ENCODE peak calls at places on chromosomes 16 and 17, in ten cellular contexts. One of them, this sample, is unnamed.

GRCh38 chr17:75113798-75114551 is 4.2 kb downstream of the ARMC7 start:
- DNase-seq in stimulated activated CD4-positive, alpha-beta T cell treated with anti-CD3 and anti-CD28 coated beads, Interleukin-2, amount 100 ng/mL, for 48 hours: peak
- DNase-seq in effector memory CD4-positive, alpha-beta T cell: peak
- DNase-seq in SW480: peak
- DNase-seq in AG04449: peak
- DNase-seq in prostate gland: peak
- DNase-seq in GM10248: peak
- DNase-seq in EL: peak
- DNase-seq in mammary epithelial cell: peak
- DNase-seq in stimulated activated CD8-positive, alpha-beta memory T cell treated with anti-CD3 and anti-CD28 coated beads, Interleukin-4, amount 100 ng/mL, for 4 hours: peak
- DNase-seq in this sample: peak

GRCh38 chr17:65678534-65678933 is 117.1 kb upstream of the AXIN2 start:
- DNase-seq in stimulated activated CD4-positive, alpha-beta T cell treated with anti-CD3 and anti-CD28 coated beads, Interleukin-2, amount 100 ng/mL, for 48 hours: no peak
- DNase-seq in effector memory CD4-positive, alpha-beta T cell: no peak
- DNase-seq in SW480: no peak
- DNase-seq in AG04449: no peak
- DNase-seq in prostate gland: no peak
- DNase-seq in GM10248: no peak
- DNase-seq in EL: peak
- DNase-seq in mammary epithelial cell: no peak
- DNase-seq in stimulated activated CD8-positive, alpha-beta memory T cell treated with anti-CD3 and anti-CD28 coated beads, Interleukin-4, amount 100 ng/mL, for 4 hours: no peak
- DNase-seq in this sample: no peak

GRCh38 chr16:89350701-89351380 is 133.3 kb downstream of the ZNF778 start:
- DNase-seq in stimulated activated CD4-positive, alpha-beta T cell treated with anti-CD3 and anti-CD28 coated beads, Interleukin-2, amount 100 ng/mL, for 48 hours: peak
- DNase-seq in effector memory CD4-positive, alpha-beta T cell: no peak
- DNase-seq in SW480: peak
- DNase-seq in AG04449: no peak
- DNase-seq in prostate gland: no peak
- DNase-seq in GM10248: no peak
- DNase-seq in EL: no peak
- DNase-seq in mammary epithelial cell: peak
- DNase-seq in stimulated activated CD8-positive, alpha-beta memory T cell treated with anti-CD3 and anti-CD28 coated beads, Interleukin-4, amount 100 ng/mL, for 4 hours: no peak
- DNase-seq in this sample: no peak

GRCh38 chr16:47613251-47613650 is 152.1 kb downstream of the PHKB start:
- DNase-seq in stimulated activated CD4-positive, alpha-beta T cell treated with anti-CD3 and anti-CD28 coated beads, Interleukin-2, amount 100 ng/mL, for 48 hours: no peak
- DNase-seq in effector memory CD4-positive, alpha-beta T cell: no peak
- DNase-seq in SW480: no peak
- DNase-seq in AG04449: no peak
- DNase-seq in prostate gland: no peak
- DNase-seq in GM10248: no peak
- DNase-seq in EL: no peak
- DNase-seq in mammary epithelial cell: peak
- DNase-seq in stimulated activated CD8-positive, alpha-beta memory T cell treated with anti-CD3 and anti-CD28 coated beads, Interleukin-4, amount 100 ng/mL, for 4 hours: no peak
- DNase-seq in this sample: no peak

GRCh38 chr16:70747703-70748631 is 53.0 kb downstream of the VAC14 start:
- DNase-seq in stimulated activated CD4-positive, alpha-beta T cell treated with anti-CD3 and anti-CD28 coated beads, Interleukin-2, amount 100 ng/mL, for 48 hours: no peak
- DNase-seq in effector memory CD4-positive, alpha-beta T cell: no peak
- DNase-seq in SW480: peak
- DNase-seq in AG04449: no peak
- DNase-seq in prostate gland: no peak
- DNase-seq in GM10248: no peak
- DNase-seq in EL: no peak
- DNase-seq in mammary epithelial cell: no peak
- DNase-seq in stimulated activated CD8-positive, alpha-beta memory T cell treated with anti-CD3 and anti-CD28 coated beads, Interleukin-4, amount 100 ng/mL, for 4 hours: no peak
- DNase-seq in this sample: no peak

GRCh38 chr16:27771201-27771910 is 221.4 kb downstream of the KATNIP start:
- DNase-seq in stimulated activated CD4-positive, alpha-beta T cell treated with anti-CD3 and anti-CD28 coated beads, Interleukin-2, amount 100 ng/mL, for 48 hours: no peak
- DNase-seq in effector memory CD4-positive, alpha-beta T cell: no peak
- DNase-seq in SW480: no peak
- DNase-seq in AG04449: no peak
- DNase-seq in prostate gland: no peak
- DNase-seq in GM10248: no peak
- DNase-seq in EL: no peak
- DNase-seq in mammary epithelial cell: no peak
- DNase-seq in stimulated activated CD8-positive, alpha-beta memory T cell treated with anti-CD3 and anti-CD28 coated beads, Interleukin-4, amount 100 ng/mL, for 4 hours: no peak
- DNase-seq in this sample: no peak

GRCh38 chr17:43800736-43801135 is 20.5 kb downstream of the CFAP97D1 start:
- DNase-seq in stimulated activated CD4-positive, alpha-beta T cell treated with anti-CD3 and anti-CD28 coated beads, Interleukin-2, amount 100 ng/mL, for 48 hours: no peak
- DNase-seq in effector memory CD4-positive, alpha-beta T cell: no peak
- DNase-seq in SW480: no peak
- DNase-seq in AG04449: no peak
- DNase-seq in prostate gland: no peak
- DNase-seq in GM10248: no peak
- DNase-seq in EL: no peak
- DNase-seq in mammary epithelial cell: no peak
- DNase-seq in stimulated activated CD8-positive, alpha-beta memory T cell treated with anti-CD3 and anti-CD28 coated beads, Interleukin-4, amount 100 ng/mL, for 4 hours: no peak
- DNase-seq in this sample: no peak

GRCh38 chr16:1774456-1774795 is 1.5 kb upstream of the MRPS34 start:
- DNase-seq in stimulated activated CD4-positive, alpha-beta T cell treated with anti-CD3 and anti-CD28 coated beads, Interleukin-2, amount 100 ng/mL, for 48 hours: no peak
- DNase-seq in effector memory CD4-positive, alpha-beta T cell: no peak
- DNase-seq in SW480: no peak
- DNase-seq in AG04449: no peak
- DNase-seq in prostate gland: no peak
- DNase-seq in GM10248: no peak
- DNase-seq in EL: no peak
- DNase-seq in mammary epithelial cell: no peak
- DNase-seq in stimulated activated CD8-positive, alpha-beta memory T cell treated with anti-CD3 and anti-CD28 coated beads, Interleukin-4, amount 100 ng/mL, for 4 hours: no peak
- DNase-seq in this sample: no peak

GRCh38 chr16:4655801-4656200 is 31.2 kb downstream of the MGRN1 start:
- DNase-seq in stimulated activated CD4-positive, alpha-beta T cell treated with anti-CD3 and anti-CD28 coated beads, Interleukin-2, amount 100 ng/mL, for 48 hours: no peak
- DNase-seq in effector memory CD4-positive, alpha-beta T cell: no peak
- DNase-seq in SW480: no peak
- DNase-seq in AG04449: no peak
- DNase-seq in prostate gland: no peak
- DNase-seq in GM10248: no peak
- DNase-seq in EL: no peak
- DNase-seq in mammary epithelial cell: no peak
- DNase-seq in stimulated activated CD8-positive, alpha-beta memory T cell treated with anti-CD3 and anti-CD28 coated beads, Interleukin-4, amount 100 ng/mL, for 4 hours: no peak
- DNase-seq in this sample: no peak

GRCh38 chr17:46013502-46014165 is 14.6 kb downstream of the STH start:
- DNase-seq in stimulated activated CD4-positive, alpha-beta T cell treated with anti-CD3 and anti-CD28 coated beads, Interleukin-2, amount 100 ng/mL, for 48 hours: no peak
- DNase-seq in effector memory CD4-positive, alpha-beta T cell: no peak
- DNase-seq in SW480: no peak
- DNase-seq in AG04449: peak
- DNase-seq in prostate gland: no peak
- DNase-seq in GM10248: no peak
- DNase-seq in EL: peak
- DNase-seq in mammary epithelial cell: peak
- DNase-seq in stimulated activated CD8-positive, alpha-beta memory T cell treated with anti-CD3 and anti-CD28 coated beads, Interleukin-4, amount 100 ng/mL, for 4 hours: no peak
- DNase-seq in this sample: no peak

GRCh38 chr17:44754276-44754675 is 4.5 kb upstream of the ADAM11 start:
- DNase-seq in stimulated activated CD4-positive, alpha-beta T cell treated with anti-CD3 and anti-CD28 coated beads, Interleukin-2, amount 100 ng/mL, for 48 hours: no peak
- DNase-seq in effector memory CD4-positive, alpha-beta T cell: no peak
- DNase-seq in SW480: no peak
- DNase-seq in AG04449: no peak
- DNase-seq in prostate gland: no peak
- DNase-seq in GM10248: no peak
- DNase-seq in EL: no peak
- DNase-seq in mammary epithelial cell: no peak
- DNase-seq in stimulated activated CD8-positive, alpha-beta memory T cell treated with anti-CD3 and anti-CD28 coated beads, Interleukin-4, amount 100 ng/mL, for 4 hours: no peak
- DNase-seq in this sample: no peak

GRCh38 chr17:58969156-58969555 is 137.5 kb downstream of the TRIM37 start:
- DNase-seq in stimulated activated CD4-positive, alpha-beta T cell treated with anti-CD3 and anti-CD28 coated beads, Interleukin-2, amount 100 ng/mL, for 48 hours: no peak
- DNase-seq in effector memory CD4-positive, alpha-beta T cell: no peak
- DNase-seq in SW480: peak
- DNase-seq in AG04449: no peak
- DNase-seq in prostate gland: no peak
- DNase-seq in GM10248: no peak
- DNase-seq in EL: no peak
- DNase-seq in mammary epithelial cell: no peak
- DNase-seq in stimulated activated CD8-positive, alpha-beta memory T cell treated with anti-CD3 and anti-CD28 coated beads, Interleukin-4, amount 100 ng/mL, for 4 hours: no peak
- DNase-seq in this sample: peak

GRCh38 chr16:83995756-83996155 is 27.7 kb downstream of the NECAB2 start:
- DNase-seq in stimulated activated CD4-positive, alpha-beta T cell treated with anti-CD3 and anti-CD28 coated beads, Interleukin-2, amount 100 ng/mL, for 48 hours: no peak
- DNase-seq in effector memory CD4-positive, alpha-beta T cell: no peak
- DNase-seq in SW480: no peak
- DNase-seq in AG04449: no peak
- DNase-seq in prostate gland: peak
- DNase-seq in GM10248: peak
- DNase-seq in EL: no peak
- DNase-seq in mammary epithelial cell: peak
- DNase-seq in stimulated activated CD8-positive, alpha-beta memory T cell treated with anti-CD3 and anti-CD28 coated beads, Interleukin-4, amount 100 ng/mL, for 4 hours: no peak
- DNase-seq in this sample: peak

GRCh38 chr17:80743181-80743771 is 198.6 kb downstream of the RPTOR start:
- DNase-seq in stimulated activated CD4-positive, alpha-beta T cell treated with anti-CD3 and anti-CD28 coated beads, Interleukin-2, amount 100 ng/mL, for 48 hours: no peak
- DNase-seq in effector memory CD4-positive, alpha-beta T cell: no peak
- DNase-seq in SW480: no peak
- DNase-seq in AG04449: no peak
- DNase-seq in prostate gland: no peak
- DNase-seq in GM10248: no peak
- DNase-seq in EL: no peak
- DNase-seq in mammary epithelial cell: peak
- DNase-seq in stimulated activated CD8-positive, alpha-beta memory T cell treated with anti-CD3 and anti-CD28 coated beads, Interleukin-4, amount 100 ng/mL, for 4 hours: no peak
- DNase-seq in this sample: no peak

GRCh38 chr17:61467416-61468262 is 15.4 kb downstream of the TBX4 start:
- DNase-seq in stimulated activated CD4-positive, alpha-beta T cell treated with anti-CD3 and anti-CD28 coated beads, Interleukin-2, amount 100 ng/mL, for 48 hours: no peak
- DNase-seq in effector memory CD4-positive, alpha-beta T cell: no peak
- DNase-seq in SW480: no peak
- DNase-seq in AG04449: no peak
- DNase-seq in prostate gland: no peak
- DNase-seq in GM10248: no peak
- DNase-seq in EL: peak
- DNase-seq in mammary epithelial cell: peak
- DNase-seq in stimulated activated CD8-positive, alpha-beta memory T cell treated with anti-CD3 and anti-CD28 coated beads, Interleukin-4, amount 100 ng/mL, for 4 hours: no peak
- DNase-seq in this sample: no peak

GRCh38 chr17:15493031-15493750 is 25.8 kb upstream of the CDRT4 start:
- DNase-seq in stimulated activated CD4-positive, alpha-beta T cell treated with anti-CD3 and anti-CD28 coated beads, Interleukin-2, amount 100 ng/mL, for 48 hours: no peak
- DNase-seq in effector memory CD4-positive, alpha-beta T cell: no peak
- DNase-seq in SW480: no peak
- DNase-seq in AG04449: no peak
- DNase-seq in prostate gland: no peak
- DNase-seq in GM10248: no peak
- DNase-seq in EL: no peak
- DNase-seq in mammary epithelial cell: no peak
- DNase-seq in stimulated activated CD8-positive, alpha-beta memory T cell treated with anti-CD3 and anti-CD28 coated beads, Interleukin-4, amount 100 ng/mL, for 4 hours: no peak
- DNase-seq in this sample: no peak

GRCh38 chr16:709651-710499 is 4.3 kb upstream of the FBXL16 start:
- DNase-seq in stimulated activated CD4-positive, alpha-beta T cell treated with anti-CD3 and anti-CD28 coated beads, Interleukin-2, amount 100 ng/mL, for 48 hours: no peak
- DNase-seq in effector memory CD4-positive, alpha-beta T cell: no peak
- DNase-seq in SW480: no peak
- DNase-seq in AG04449: peak
- DNase-seq in prostate gland: no peak
- DNase-seq in GM10248: no peak
- DNase-seq in EL: peak
- DNase-seq in mammary epithelial cell: no peak
- DNase-seq in stimulated activated CD8-positive, alpha-beta memory T cell treated with anti-CD3 and anti-CD28 coated beads, Interleukin-4, amount 100 ng/mL, for 4 hours: no peak
- DNase-seq in this sample: peak

GRCh38 chr16:84085774-84086173 is 31.0 kb downstream of the MBTPS1 start:
- DNase-seq in stimulated activated CD4-positive, alpha-beta T cell treated with anti-CD3 and anti-CD28 coated beads, Interleukin-2, amount 100 ng/mL, for 48 hours: no peak
- DNase-seq in effector memory CD4-positive, alpha-beta T cell: no peak
- DNase-seq in SW480: no peak
- DNase-seq in AG04449: no peak
- DNase-seq in prostate gland: no peak
- DNase-seq in GM10248: peak
- DNase-seq in EL: no peak
- DNase-seq in mammary epithelial cell: no peak
- DNase-seq in stimulated activated CD8-positive, alpha-beta memory T cell treated with anti-CD3 and anti-CD28 coated beads, Interleukin-4, amount 100 ng/mL, for 4 hours: no peak
- DNase-seq in this sample: no peak

GRCh38 chr17:35726609-35727460 is 4.6 kb upstream of the RASL10B start:
- DNase-seq in stimulated activated CD4-positive, alpha-beta T cell treated with anti-CD3 and anti-CD28 coated beads, Interleukin-2, amount 100 ng/mL, for 48 hours: no peak
- DNase-seq in effector memory CD4-positive, alpha-beta T cell: no peak
- DNase-seq in SW480: no peak
- DNase-seq in AG04449: peak
- DNase-seq in prostate gland: no peak
- DNase-seq in GM10248: no peak
- DNase-seq in EL: peak
- DNase-seq in mammary epithelial cell: peak
- DNase-seq in stimulated activated CD8-positive, alpha-beta memory T cell treated with anti-CD3 and anti-CD28 coated beads, Interleukin-4, amount 100 ng/mL, for 4 hours: no peak
- DNase-seq in this sample: no peak

GRCh38 chr16:48206594-48207242 is 37.4 kb upstream of the LONP2 start:
- DNase-seq in stimulated activated CD4-positive, alpha-beta T cell treated with anti-CD3 and anti-CD28 coated beads, Interleukin-2, amount 100 ng/mL, for 48 hours: no peak
- DNase-seq in effector memory CD4-positive, alpha-beta T cell: no peak
- DNase-seq in SW480: no peak
- DNase-seq in AG04449: no peak
- DNase-seq in prostate gland: no peak
- DNase-seq in GM10248: no peak
- DNase-seq in EL: no peak
- DNase-seq in mammary epithelial cell: peak
- DNase-seq in stimulated activated CD8-positive, alpha-beta memory T cell treated with anti-CD3 and anti-CD28 coated beads, Interleukin-4, amount 100 ng/mL, for 4 hours: no peak
- DNase-seq in this sample: no peak

GRCh38 chr17:78342438-78343098 is 17.3 kb downstream of the SOCS3 start:
- DNase-seq in stimulated activated CD4-positive, alpha-beta T cell treated with anti-CD3 and anti-CD28 coated beads, Interleukin-2, amount 100 ng/mL, for 48 hours: no peak
- DNase-seq in effector memory CD4-positive, alpha-beta T cell: no peak
- DNase-seq in SW480: peak
- DNase-seq in AG04449: no peak
- DNase-seq in prostate gland: no peak
- DNase-seq in GM10248: no peak
- DNase-seq in EL: peak
- DNase-seq in mammary epithelial cell: peak
- DNase-seq in stimulated activated CD8-positive, alpha-beta memory T cell treated with anti-CD3 and anti-CD28 coated beads, Interleukin-4, amount 100 ng/mL, for 4 hours: no peak
- DNase-seq in this sample: no peak

GRCh38 chr17:50129303-50129945 is 536 bp downstream of the SAMD14 start:
- DNase-seq in stimulated activated CD4-positive, alpha-beta T cell treated with anti-CD3 and anti-CD28 coated beads, Interleukin-2, amount 100 ng/mL, for 48 hours: no peak
- DNase-seq in effector memory CD4-positive, alpha-beta T cell: peak
- DNase-seq in SW480: peak
- DNase-seq in AG04449: no peak
- DNase-seq in prostate gland: no peak
- DNase-seq in GM10248: peak
- DNase-seq in EL: peak
- DNase-seq in mammary epithelial cell: no peak
- DNase-seq in stimulated activated CD8-positive, alpha-beta memory T cell treated with anti-CD3 and anti-CD28 coated beads, Interleukin-4, amount 100 ng/mL, for 4 hours: no peak
- DNase-seq in this sample: no peak

GRCh38 chr16:65619606-65620005 is 497.7 kb upstream of the CDH11 start:
- DNase-seq in stimulated activated CD4-positive, alpha-beta T cell treated with anti-CD3 and anti-CD28 coated beads, Interleukin-2, amount 100 ng/mL, for 48 hours: no peak
- DNase-seq in effector memory CD4-positive, alpha-beta T cell: no peak
- DNase-seq in SW480: no peak
- DNase-seq in AG04449: no peak
- DNase-seq in prostate gland: no peak
- DNase-seq in GM10248: no peak
- DNase-seq in EL: no peak
- DNase-seq in mammary epithelial cell: no peak
- DNase-seq in stimulated activated CD8-positive, alpha-beta memory T cell treated with anti-CD3 and anti-CD28 coated beads, Interleukin-4, amount 100 ng/mL, for 4 hours: no peak
- DNase-seq in this sample: no peak

GRCh38 chr17:17706140-17707060 is 25.1 kb downstream of the RAI1 start:
- DNase-seq in stimulated activated CD4-positive, alpha-beta T cell treated with anti-CD3 and anti-CD28 coated beads, Interleukin-2, amount 100 ng/mL, for 48 hours: no peak
- DNase-seq in effector memory CD4-positive, alpha-beta T cell: no peak
- DNase-seq in SW480: no peak
- DNase-seq in AG04449: no peak
- DNase-seq in prostate gland: no peak
- DNase-seq in GM10248: no peak
- DNase-seq in EL: no peak
- DNase-seq in mammary epithelial cell: no peak
- DNase-seq in stimulated activated CD8-positive, alpha-beta memory T cell treated with anti-CD3 and anti-CD28 coated beads, Interleukin-4, amount 100 ng/mL, for 4 hours: no peak
- DNase-seq in this sample: no peak

GRCh38 chr17:50094753-50095616 is at the start of gene PDK2:
- DNase-seq in stimulated activated CD4-positive, alpha-beta T cell treated with anti-CD3 and anti-CD28 coated beads, Interleukin-2, amount 100 ng/mL, for 48 hours: peak
- DNase-seq in effector memory CD4-positive, alpha-beta T cell: peak
- DNase-seq in SW480: peak
- DNase-seq in AG04449: peak
- DNase-seq in prostate gland: peak
- DNase-seq in GM10248: peak
- DNase-seq in EL: peak
- DNase-seq in mammary epithelial cell: peak
- DNase-seq in stimulated activated CD8-positive, alpha-beta memory T cell treated with anti-CD3 and anti-CD28 coated beads, Interleukin-4, amount 100 ng/mL, for 4 hours: peak
- DNase-seq in this sample: peak

GRCh38 chr17:10052414-10052813 is 146.0 kb downstream of the GAS7 start:
- DNase-seq in stimulated activated CD4-positive, alpha-beta T cell treated with anti-CD3 and anti-CD28 coated beads, Interleukin-2, amount 100 ng/mL, for 48 hours: no peak
- DNase-seq in effector memory CD4-positive, alpha-beta T cell: no peak
- DNase-seq in SW480: no peak
- DNase-seq in AG04449: no peak
- DNase-seq in prostate gland: no peak
- DNase-seq in GM10248: no peak
- DNase-seq in EL: no peak
- DNase-seq in mammary epithelial cell: no peak
- DNase-seq in stimulated activated CD8-positive, alpha-beta memory T cell treated with anti-CD3 and anti-CD28 coated beads, Interleukin-4, amount 100 ng/mL, for 4 hours: no peak
- DNase-seq in this sample: no peak

GRCh38 chr17:2177235-2177811 is 122.4 kb downstream of the HIC1 start:
- DNase-seq in stimulated activated CD4-positive, alpha-beta T cell treated with anti-CD3 and anti-CD28 coated beads, Interleukin-2, amount 100 ng/mL, for 48 hours: no peak
- DNase-seq in effector memory CD4-positive, alpha-beta T cell: no peak
- DNase-seq in SW480: no peak
- DNase-seq in AG04449: no peak
- DNase-seq in prostate gland: peak
- DNase-seq in GM10248: no peak
- DNase-seq in EL: peak
- DNase-seq in mammary epithelial cell: peak
- DNase-seq in stimulated activated CD8-positive, alpha-beta memory T cell treated with anti-CD3 and anti-CD28 coated beads, Interleukin-4, amount 100 ng/mL, for 4 hours: no peak
- DNase-seq in this sample: no peak

GRCh38 chr17:20935740-20936139 is 107.1 kb downstream of the USP22 start:
- DNase-seq in stimulated activated CD4-positive, alpha-beta T cell treated with anti-CD3 and anti-CD28 coated beads, Interleukin-2, amount 100 ng/mL, for 48 hours: no peak
- DNase-seq in effector memory CD4-positive, alpha-beta T cell: no peak
- DNase-seq in SW480: no peak
- DNase-seq in AG04449: no peak
- DNase-seq in prostate gland: no peak
- DNase-seq in GM10248: no peak
- DNase-seq in EL: peak
- DNase-seq in mammary epithelial cell: peak
- DNase-seq in stimulated activated CD8-positive, alpha-beta memory T cell treated with anti-CD3 and anti-CD28 coated beads, Interleukin-4, amount 100 ng/mL, for 4 hours: no peak
- DNase-seq in this sample: no peak

This sample was measured in NCI-H748 treated with DMSO at 0.1 percent for 48 hours.